ENCODE peak calls at places on chromosomes 3 and 15, in nine cellular contexts. V, G, A, N, Y, C, H, T and J are unnamed samples.

GRCh38 chr15:94234300-94234699 is 2.9 kb downstream of the MCTP2 start:
- DNase-seq in G (no peak), C (no peak), N (no peak), Y (peak), H (no peak), A (no peak), T (no peak), V (no peak), J (no peak)

GRCh38 chr3:24763421-24763820 is 268.8 kb upstream of the THRB start:
- DNase-seq in T (no peak), Y (no peak), C (no peak), H (no peak), A (no peak), G (no peak), V (peak), N (no peak), J (no peak)

GRCh38 chr3:123818921-123819429 is 65.2 kb downstream of the MYLK start:
- DNase-seq in T (no peak), G (no peak), H (no peak), V (peak), Y (peak), C (no peak), A (peak), N (no peak), J (no peak)

GRCh38 chr15:101000271-101000681 is 81.1 kb downstream of the LRRK1 start:
- DNase-seq in Y (peak), A (peak), G (peak), V (peak), H (no peak), T (no peak), N (no peak), C (no peak), J (no peak)

GRCh38 chr3:69343875-69344274 is 42.0 kb downstream of the FRMD4B start:
- DNase-seq in C (no peak), V (peak), T (no peak), G (no peak), N (no peak), Y (peak), A (no peak), H (no peak), J (no peak)

GRCh38 chr3:171442184-171442583 is 18.0 kb downstream of the TNIK start:
- DNase-seq in T (peak), G (no peak), C (no peak), V (no peak), N (no peak), Y (no peak), H (no peak), A (no peak), J (no peak)

GRCh38 chr3:69710153-69710977 is 28.9 kb upstream of the MITF start:
- DNase-seq in T (no peak), C (no peak), A (no peak), V (peak), G (peak), H (no peak), N (no peak), Y (peak), J (peak)

GRCh38 chr15:70806992-70807712 is 43.8 kb upstream of the UACA start:
- DNase-seq in Y (no peak), H (peak), G (no peak), A (no peak), N (no peak), T (no peak), V (no peak), C (no peak), J (no peak)

GRCh38 chr3:121988146-121988545 is 33.9 kb downstream of the ILDR1 start:
- DNase-seq in Y (no peak), N (no peak), T (no peak), A (no peak), G (no peak), H (no peak), V (no peak), C (no peak), J (no peak)
- H3K4me3 ChIP-seq in Y (no peak), N (no peak), T (no peak), A (no peak), G (no peak), H (no peak), V (no peak), C (no peak), J (no peak)

DNA sequence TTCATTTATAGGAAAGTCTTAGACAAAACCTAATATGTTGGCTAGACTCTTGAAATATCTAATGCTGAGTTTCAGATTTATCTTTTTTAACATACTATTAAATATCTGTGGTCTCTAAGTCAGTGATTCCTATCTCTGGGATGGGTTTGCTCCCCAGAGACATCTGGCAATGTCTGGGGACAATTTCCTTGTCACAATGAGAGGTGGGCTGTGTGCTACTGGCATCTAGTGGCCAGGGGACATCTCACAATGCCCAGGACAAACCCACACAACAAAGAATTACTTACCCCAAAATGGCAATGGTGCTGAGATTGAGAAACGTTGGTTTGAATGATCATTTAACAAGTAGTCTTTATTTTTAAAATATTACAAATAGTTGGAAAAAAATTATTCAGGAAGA is 602.1 kb downstream of the MAGI1 start:
- DNase-seq in H (no peak), A (no peak), G (no peak), V (no peak), T (peak), N (peak), C (no peak), Y (peak), J (no peak)
- TF ChIP-seq CTCF in H (no peak), A (peak), G (peak), V (peak), T (peak), N (peak), C (peak), Y (peak), J (no peak)

DNA sequence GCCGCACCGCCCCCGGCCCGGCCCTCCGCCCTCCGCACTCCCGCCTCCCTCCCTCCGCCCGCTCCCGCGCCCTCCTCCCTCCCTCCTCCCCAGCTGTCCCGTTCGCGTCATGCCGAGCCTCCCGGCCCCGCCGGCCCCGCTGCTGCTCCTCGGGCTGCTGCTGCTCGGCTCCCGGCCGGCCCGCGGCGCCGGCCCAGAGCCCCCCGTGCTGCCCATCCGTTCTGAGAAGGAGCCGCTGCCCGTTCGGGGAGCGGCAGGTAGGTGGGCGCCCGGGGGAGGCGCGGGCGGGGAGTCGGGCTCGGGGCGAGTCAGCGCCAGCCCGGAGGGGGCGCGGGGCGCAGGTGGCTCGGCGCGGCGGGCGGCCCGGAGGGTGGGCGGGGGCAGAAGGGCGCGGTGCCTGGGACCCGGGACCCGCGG is 364 bp downstream of the CHRD start:
- DNase-seq in C (peak), A (no peak), T (peak), Y (peak), V (peak), G (no peak), N (peak), H (peak), J (no peak)
- H3K4me3 ChIP-seq in C (no peak), A (peak), T (peak), Y (peak), V (peak), G (peak), N (peak), H (peak), J (peak)

DNA sequence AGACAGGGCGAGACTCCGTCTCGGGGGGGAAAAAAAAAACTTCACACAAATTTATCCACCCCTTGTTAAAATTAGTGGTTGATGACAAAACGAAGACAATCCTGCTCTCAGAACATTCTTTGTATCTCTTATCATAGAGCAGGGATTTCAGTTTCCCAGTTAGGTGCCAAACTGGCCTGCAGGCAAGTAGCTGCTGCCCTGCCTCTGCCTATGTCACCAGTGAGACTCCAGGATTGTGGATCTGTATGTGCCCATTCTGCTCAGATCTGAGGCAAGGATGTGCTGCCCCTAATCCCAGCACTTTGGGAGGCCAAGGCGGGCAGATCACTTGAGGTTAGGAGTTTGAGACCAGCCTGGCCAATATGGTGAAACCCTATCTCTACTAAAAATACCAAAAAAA is 54.4 kb downstream of the IQGAP1 start:
- DNase-seq in H (no peak), N (no peak), C (no peak), Y (no peak), T (no peak), G (no peak), V (no peak), A (no peak), J (no peak)
- TF ChIP-seq CTCF in H (no peak), N (no peak), C (no peak), Y (no peak), T (no peak), G (no peak), V (no peak), A (no peak), J (no peak)

GRCh38 chr3:152480282-152480953 is 211.7 kb downstream of the MBNL1 start:
- DNase-seq in C (no peak), V (no peak), T (no peak), H (no peak), Y (no peak), G (no peak), N (no peak), A (no peak), J (no peak)
- H3K4me3 ChIP-seq in C (no peak), V (no peak), T (no peak), H (no peak), Y (no peak), G (no peak), N (no peak), A (no peak), J (no peak)

GRCh38 chr3:46935168-46935858 is 41.2 kb downstream of the CCDC12 start:
- DNase-seq in C (peak), V (peak), N (peak), G (peak), Y (peak), H (peak), T (peak), A (peak), J (peak)
- TF ChIP-seq CTCF in C (peak), V (peak), N (peak), G (peak), Y (peak), H (peak), T (peak), A (peak), J (peak)

DNA sequence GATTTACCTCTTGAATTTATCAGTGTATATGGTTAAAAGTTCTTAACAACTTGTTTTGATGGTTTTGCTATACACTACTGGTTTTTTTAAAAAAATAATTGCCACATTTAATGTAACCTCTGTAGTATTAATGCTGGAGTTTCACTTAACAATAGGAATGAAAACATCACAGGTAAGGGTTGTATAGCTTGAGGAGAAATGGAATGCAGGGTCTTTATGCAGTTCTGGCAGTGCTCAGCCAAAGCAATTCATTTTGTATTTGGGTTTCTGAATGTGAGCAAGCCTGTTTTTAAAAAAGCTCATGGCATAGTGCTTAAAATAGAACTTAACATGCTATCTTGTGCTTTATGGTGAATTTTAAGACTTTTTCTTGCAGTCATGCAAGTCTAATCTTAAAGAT is 8.8 kb downstream of the PIAS1 start:
- DNase-seq in A (no peak), T (no peak), C (no peak), G (no peak), N (no peak), H (no peak), V (no peak), Y (no peak), J (no peak)
- H3K4me3 ChIP-seq in A (no peak), T (no peak), C (no peak), G (no peak), N (no peak), H (no peak), V (no peak), Y (no peak), J (no peak)